ENCODE peak calls at places on chromosome 1, in five cellular contexts. E is effector memory CD4-positive, alpha-beta T cell; H is cardiac muscle cell; C is right lobe of liver; Y is spleen. Q is an unnamed sample. For H3K4me1, the result is how much of the 10 kb centered on the place peaks cover.

GRCh38 chr1:36625253-36625958 is 142.7 kb upstream of the CSF3R start:
- DNase-seq in E (no peak), H (no peak), C (no peak), Y (no peak), Q (no peak)

GRCh38 chr1:37258068-37258467 is 216.3 kb upstream of the ZC3H12A start:
- DNase-seq in E (no peak), H (no peak), C (no peak), Y (no peak), Q (no peak)

GRCh38 chr1:66711420-66711819 is 40.8 kb upstream of the DYNLT5 start:
- DNase-seq in E (no peak), H (no peak), C (no peak), Y (no peak), Q (no peak)

GRCh38 chr1:241639040-241639652 is 1.0 kb downstream of the CHML start:
- DNase-seq in E (no peak), H (no peak), C (no peak), Y (no peak), Q (no peak)

GRCh38 chr1:23791434-23792047 is 596 bp downstream of the LYPLA2 start:
- DNase-seq in E (no peak), H (peak), C (peak), Y (peak), Q (no peak)

GRCh38 chr1:224801761-224802490 is 127.5 kb upstream of the DNAH14 start:
- DNase-seq in E (no peak), H (no peak), C (no peak), Y (no peak), Q (no peak)

GRCh38 chr1:3078421-3078820 is 9.4 kb downstream of the PRDM16 start:
- DNase-seq in E (no peak), H (no peak), C (no peak), Y (no peak), Q (no peak)

GRCh38 chr1:113928129-113928949 is 785 bp upstream of the HIPK1 start:
- DNase-seq in E (no peak), H (no peak), C (no peak), Y (no peak), Q (no peak)

GRCh38 chr1:203796223-203796747 is 862 bp downstream of the ZBED6 start:
- DNase-seq in E (no peak), H (peak), C (no peak), Y (peak), Q (no peak)

GRCh38 chr1:6317101-6317760 is 56.3 kb upstream of the GPR153 start:
- DNase-seq in E (no peak), H (no peak), C (no peak), Y (no peak), Q (no peak)

GRCh38 chr1:246080031-246080430 is 427.0 kb downstream of the SMYD3 start:
- DNase-seq in E (no peak), H (no peak), C (no peak), Y (no peak), Q (no peak)

GRCh38 chr1:159891275-159892157 is 8.4 kb downstream of the CFAP45 start:
- DNase-seq in E (peak), H (peak), C (peak), Y (peak), Q (peak)

GRCh38 chr1:155648207-155649147 is 38.5 kb downstream of the MSTO1 start:
- DNase-seq in E (no peak), H (peak), C (no peak), Y (no peak), Q (no peak)

GRCh38 chr1:216562383-216562782 is 139.1 kb upstream of the USH2A start:
- DNase-seq in E (no peak), H (no peak), C (no peak), Y (no peak), Q (no peak)

GRCh38 chr1:237901284-237901870 is 10.7 kb upstream of the ZP4 start:
- DNase-seq in E (no peak), H (peak), C (no peak), Y (no peak), Q (no peak)

GRCh38 chr1:202220733-202221132 is 27.1 kb downstream of the LGR6 start:
- DNase-seq in E (no peak), H (no peak), C (no peak), Y (no peak), Q (no peak)

GRCh38 chr1:20154306-20154831 is 15.2 kb downstream of the PLA2G2F start:
- DNase-seq in E (no peak), H (no peak), C (no peak), Y (no peak), Q (no peak)

GRCh38 chr1:145826030-145826429 is 2.0 kb downstream of the POLR3C start:
- DNase-seq in E (no peak), H (no peak), C (no peak), Y (no peak), Q (no peak)

GRCh38 chr1:224623310-224623714 is 7.2 kb downstream of the CNIH3 start:
- DNase-seq in E (no peak), H (no peak), C (no peak), Y (no peak), Q (no peak)

GRCh38 chr1:40593449-40594186 is 62.2 kb downstream of the ZNF684 start:
- DNase-seq in E (no peak), H (no peak), C (no peak), Y (no peak), Q (no peak)

GRCh38 chr1:27342391-27342777 is 562 bp downstream of the SYTL1 start:
- DNase-seq in E (no peak), H (no peak), C (no peak), Y (peak), Q (no peak)

GRCh38 chr1:201486158-201486557 is 17.2 kb upstream of the PHLDA3 start:
- DNase-seq in E (no peak), H (peak), C (no peak), Y (no peak), Q (no peak)

GRCh38 chr1:203183828-203184227 is 2.7 kb downstream of the CHI3L1 start:
- DNase-seq in E (no peak), H (no peak), C (no peak), Y (peak), Q (no peak)

GRCh38 chr1:200034821-200035396 is 7.4 kb downstream of the NR5A2 start:
- DNase-seq in E (no peak), H (no peak), C (no peak), Y (no peak), Q (no peak)

GRCh38 chr1:34066921-34067603 is 98.0 kb downstream of the CSMD2 start:
- DNase-seq in E (no peak), H (no peak), C (no peak), Y (no peak), Q (no peak)

GRCh38 chr1:200302192-200302892 is 107.5 kb downstream of the ZNF281 start:
- DNase-seq in E (peak), H (peak), C (peak), Y (peak), Q (no peak)

GRCh38 chr1:157806431-157807149 is 13.3 kb downstream of the FCRL1 start:
- DNase-seq in E (no peak), H (no peak), C (no peak), Y (peak), Q (no peak)

GRCh38 chr1:175090775-175091174 is 23.1 kb downstream of the TNN start:
- DNase-seq in E (no peak), H (no peak), C (no peak), Y (no peak), Q (no peak)

GRCh38 chr1:116556289-116557006 is 14.4 kb downstream of the CD58 start:
- DNase-seq in E (peak), H (no peak), C (no peak), Y (no peak), Q (peak)

GRCh38 chr1:44557756-44558155 is 116.5 kb downstream of the TMEM53 start:
- DNase-seq in E (no peak), H (no peak), C (no peak), Y (no peak), Q (peak)

GRCh38 chr1:76291186-76291585 is 216.6 kb downstream of the ST6GALNAC3 start:
- DNase-seq in E (no peak), H (no peak), C (no peak), Y (no peak), Q (no peak)

GRCh38 chr1:9314101-9314500 is 21.4 kb downstream of the SPSB1 start:
- DNase-seq in E (no peak), H (no peak), C (no peak), Y (no peak), Q (no peak)

GRCh38 chr1:18299441-18300338 is 181.0 kb upstream of the KLHDC7A start:
- DNase-seq in E (no peak), H (peak), C (no peak), Y (no peak), Q (no peak)

GRCh38 chr1:941588-942383 is 17.3 kb downstream of the NOC2L start:
- DNase-seq in E (no peak), H (peak), C (no peak), Y (no peak), Q (no peak)

GRCh38 chr1:1200876-1201810 is 5.2 kb downstream of the TNFRSF18 start:
- DNase-seq in E (peak), H (peak), C (peak), Y (peak), Q (peak)

GRCh38 chr1:90144820-90145219 is 149.9 kb downstream of the ZNF326 start:
- DNase-seq in E (no peak), H (no peak), C (no peak), Y (no peak), Q (no peak)

GRCh38 chr1:243946946-243947345 is 96.9 kb upstream of the AKT3 start:
- DNase-seq in E (no peak), H (no peak), C (no peak), Y (no peak), Q (no peak)

GRCh38 chr1:119075614-119076013 is 64.8 kb downstream of the WARS2 start:
- DNase-seq in E (no peak), H (no peak), C (no peak), Y (no peak), Q (no peak)

DNA sequence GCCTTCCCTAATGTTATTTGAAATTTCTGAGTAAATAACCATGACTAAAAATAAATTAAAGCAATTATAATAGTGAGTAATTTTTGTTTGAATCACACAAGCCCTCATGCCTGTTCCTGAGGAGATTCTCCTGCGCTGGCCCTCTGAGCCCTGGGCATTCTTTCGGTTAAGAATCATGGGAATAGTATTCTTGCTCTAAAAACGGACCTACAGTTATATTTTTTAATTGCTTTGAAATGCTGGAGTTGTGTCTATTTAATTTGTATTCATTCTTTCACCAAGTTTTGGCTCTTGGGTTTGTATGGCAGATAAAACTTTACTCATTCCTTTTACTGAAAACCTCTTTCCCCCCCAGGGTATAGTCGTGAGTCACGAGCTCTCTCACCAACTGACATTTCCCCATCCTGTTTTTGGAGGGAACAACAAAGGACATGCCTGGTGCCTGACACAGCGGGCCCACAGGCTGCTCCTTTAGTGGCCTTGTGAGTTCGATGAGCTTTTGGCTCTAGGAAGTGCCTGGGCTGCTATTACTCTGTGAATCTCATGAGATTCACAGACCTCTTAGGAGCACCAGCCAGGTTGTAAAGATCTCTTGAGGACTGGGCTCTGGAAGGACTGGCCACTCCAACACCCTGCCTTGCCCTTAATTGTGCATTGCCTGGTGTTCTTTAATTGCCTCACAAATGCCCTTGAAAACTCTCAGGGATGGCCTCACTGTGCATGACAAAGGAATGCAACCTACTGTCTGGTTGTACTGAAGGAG is 58.6 kb downstream of the DDR2 start:
- DNase-seq in E (no peak), H (peak), C (no peak), Y (no peak), Q (peak)
- H3K4me1 ChIP-seq in E (under half), H (under half), C (under half), Y (under half), Q (under half)

GRCh38 chr1:115302390-115302961 is 35.6 kb downstream of the NGF start:
- DNase-seq in E (no peak), H (no peak), C (no peak), Y (no peak), Q (no peak)
- H3K4me1 ChIP-seq in E (under half), H (under half), C (under half), Y (under half), Q (under half)

GRCh38 chr1:12479311-12479710 is 138.7 kb downstream of the DHRS3 start:
- DNase-seq in E (no peak), H (no peak), C (no peak), Y (no peak), Q (no peak)

GRCh38 chr1:12481928-12482327 is 136.1 kb downstream of the DHRS3 start:
- DNase-seq in E (no peak), H (no peak), C (no peak), Y (no peak), Q (no peak)

GRCh38 chr1:12482999-12483398 is 135.0 kb downstream of the DHRS3 start:
- DNase-seq in E (no peak), H (no peak), C (no peak), Y (no peak), Q (no peak)

GRCh38 chr1:12480031-12480430 is 138.0 kb downstream of the DHRS3 start:
- DNase-seq in E (no peak), H (no peak), C (no peak), Y (no peak), Q (no peak)

GRCh38 chr1:12480748-12481362 is 137.2 kb downstream of the DHRS3 start:
- DNase-seq in E (no peak), H (no peak), C (no peak), Y (peak), Q (no peak)
- H3K4me1 ChIP-seq in E (under half), H (under half), C (half or more), Y (half or more), Q (under half)

GRCh38 chr1:207887542-207887941 is 23.4 kb downstream of the CD34 start:
- DNase-seq in E (no peak), H (no peak), C (no peak), Y (no peak), Q (no peak)

GRCh38 chr1:207888647-207889046 is 22.3 kb downstream of the CD34 start:
- DNase-seq in E (no peak), H (no peak), C (no peak), Y (no peak), Q (no peak)

GRCh38 chr1:207891148-207891547 is 19.8 kb downstream of the CD34 start:
- DNase-seq in E (no peak), H (no peak), C (no peak), Y (no peak), Q (no peak)

GRCh38 chr1:207892764-207893163 is 18.2 kb downstream of the CD34 start:
- DNase-seq in E (no peak), H (no peak), C (no peak), Y (no peak), Q (no peak)

GRCh38 chr1:207890136-207890738 is 20.7 kb downstream of the CD34 start:
- DNase-seq in E (no peak), H (no peak), C (peak), Y (peak), Q (no peak)
- H3K4me1 ChIP-seq in E (under half), H (under half), C (under half), Y (half or more), Q (under half)

GRCh38 chr1:231611111-231611510 is 15.5 kb upstream of the DISC1 start:
- DNase-seq in E (no peak), H (no peak), C (no peak), Y (no peak), Q (no peak)
- H3K4me1 ChIP-seq in E (under half), H (under half), C (under half), Y (under half), Q (under half)

GRCh38 chr1:12181568-12181967 is 14.8 kb downstream of the TNFRSF1B start:
- DNase-seq in E (no peak), H (no peak), C (no peak), Y (peak), Q (no peak)

GRCh38 chr1:12183095-12183794 is 16.5 kb downstream of the TNFRSF1B start:
- DNase-seq in E (no peak), H (no peak), C (no peak), Y (peak), Q (no peak)

GRCh38 chr1:12180903-12181302 is 14.1 kb downstream of the TNFRSF1B start:
- DNase-seq in E (no peak), H (no peak), C (no peak), Y (peak), Q (no peak)

GRCh38 chr1:12184008-12184681 is 17.4 kb downstream of the TNFRSF1B start:
- DNase-seq in E (no peak), H (peak), C (peak), Y (peak), Q (no peak)

DNA sequence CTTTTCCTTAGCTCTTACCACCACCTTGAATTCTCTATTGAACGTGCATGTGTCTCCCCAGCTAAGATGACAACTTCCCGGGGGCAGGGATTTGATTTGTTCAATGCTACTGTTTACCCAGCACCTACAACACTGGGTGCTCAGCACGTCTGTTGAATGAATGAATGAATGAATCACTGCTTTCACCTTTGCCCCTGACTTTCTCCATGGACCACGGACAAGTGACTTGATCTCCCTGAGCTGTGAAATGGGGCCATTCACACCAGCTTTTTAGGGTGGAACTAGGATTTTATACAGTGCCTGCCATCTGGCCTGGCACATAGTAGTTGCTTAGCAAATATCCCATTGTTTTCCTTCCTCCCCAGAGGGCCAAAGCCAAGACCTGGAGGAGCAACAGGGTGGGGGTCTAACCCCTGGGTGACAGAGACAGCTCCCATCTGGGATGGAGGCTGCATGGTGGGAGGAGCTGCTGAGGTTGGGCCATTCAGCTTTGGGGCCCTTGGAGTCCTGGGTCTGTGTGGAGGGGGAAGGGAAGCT is 15.7 kb downstream of the TNFRSF1B start:
- DNase-seq in E (no peak), H (no peak), C (no peak), Y (no peak), Q (no peak)
- H3K4me1 ChIP-seq in E (half or more), H (under half), C (half or more), Y (half or more), Q (under half)

GRCh38 chr1:221739018-221739676 is 2.7 kb downstream of the DUSP10 start:
- DNase-seq in E (no peak), H (no peak), C (peak), Y (peak), Q (no peak)
- H3K4me1 ChIP-seq in E (under half), H (under half), C (under half), Y (under half), Q (under half)

GRCh38 chr1:192669174-192669573 is 33.2 kb downstream of the RGS13 start:
- DNase-seq in E (no peak), H (no peak), C (no peak), Y (no peak), Q (no peak)
- H3K4me1 ChIP-seq in E (under half), H (under half), C (under half), Y (under half), Q (under half)